ENCODE peak calls at places on chromosomes 7 and 10, in eight cellular contexts. M, W, O, S, A, C, X and Q are unnamed samples.

GRCh38 chr7:12249706-12250105 is 38.6 kb downstream of the TMEM106B start:
- DNase-seq in M (no peak), W (no peak), O (no peak), S (no peak), A (no peak), C (no peak), X (no peak), Q (no peak)

GRCh38 chr7:116138202-116138801 is 72.0 kb upstream of the TES start:
- DNase-seq in M (peak), W (no peak), O (no peak), S (peak), A (peak), C (no peak), X (peak), Q (peak)

GRCh38 chr10:60335708-60336107 is 54.0 kb downstream of the ANK3 start:
- DNase-seq in M (no peak), W (no peak), O (no peak), S (no peak), A (no peak), C (no peak), X (peak), Q (no peak)

GRCh38 chr10:132762267-132762666 is 23.7 kb downstream of the NKX6-2 start:
- DNase-seq in M (no peak), W (no peak), O (no peak), S (no peak), A (no peak), C (no peak), X (no peak), Q (no peak)

GRCh38 chr10:104277785-104278184 is 8.8 kb downstream of the GSTO2 start:
- DNase-seq in M (no peak), W (no peak), O (no peak), S (no peak), A (peak), C (no peak), X (no peak), Q (no peak)

GRCh38 chr7:39926111-39926510 is 23.9 kb upstream of the CDK13 start:
- DNase-seq in M (no peak), W (no peak), O (no peak), S (no peak), A (no peak), C (no peak), X (no peak), Q (no peak)

GRCh38 chr7:68429376-68430117 is 1168.7 kb upstream of the AUTS2 start:
- DNase-seq in M (no peak), W (no peak), O (no peak), S (no peak), A (no peak), C (no peak), X (no peak), Q (no peak)

GRCh38 chr7:151844828-151845200 is 32.1 kb downstream of the PRKAG2 start:
- DNase-seq in M (no peak), W (no peak), O (peak), S (no peak), A (no peak), C (no peak), X (no peak), Q (no peak)

GRCh38 chr7:17633099-17633498 is 307.2 kb downstream of the SNX13 start:
- DNase-seq in M (peak), W (no peak), O (no peak), S (peak), A (no peak), C (no peak), X (no peak), Q (peak)

GRCh38 chr7:33511735-33512134 is 382.4 kb downstream of the BBS9 start:
- DNase-seq in M (no peak), W (no peak), O (no peak), S (no peak), A (no peak), C (no peak), X (no peak), Q (no peak)

GRCh38 chr10:128156999-128157755 is 31.0 kb upstream of the MKI67 start:
- DNase-seq in M (no peak), W (no peak), O (no peak), S (no peak), A (peak), C (no peak), X (no peak), Q (no peak)

GRCh38 chr10:44706745-44707144 is 204.4 kb upstream of the TMEM72 start:
- DNase-seq in M (no peak), W (no peak), O (no peak), S (no peak), A (no peak), C (no peak), X (no peak), Q (peak)

GRCh38 chr7:113764401-113765035 is 154.3 kb downstream of the PPP1R3A start:
- DNase-seq in M (no peak), W (no peak), O (no peak), S (no peak), A (no peak), C (no peak), X (no peak), Q (no peak)

GRCh38 chr7:23712368-23713284 is 2.6 kb downstream of the STK31 start:
- DNase-seq in M (peak), W (no peak), O (no peak), S (peak), A (no peak), C (no peak), X (peak), Q (peak)

GRCh38 chr7:127447326-127447945 is 54.9 kb upstream of the ZNF800 start:
- DNase-seq in M (no peak), W (no peak), O (no peak), S (peak), A (no peak), C (peak), X (peak), Q (no peak)

GRCh38 chr10:75350791-75351190 is 50.8 kb downstream of the ZNF503 start:
- DNase-seq in M (peak), W (no peak), O (no peak), S (peak), A (no peak), C (no peak), X (no peak), Q (peak)

DNA sequence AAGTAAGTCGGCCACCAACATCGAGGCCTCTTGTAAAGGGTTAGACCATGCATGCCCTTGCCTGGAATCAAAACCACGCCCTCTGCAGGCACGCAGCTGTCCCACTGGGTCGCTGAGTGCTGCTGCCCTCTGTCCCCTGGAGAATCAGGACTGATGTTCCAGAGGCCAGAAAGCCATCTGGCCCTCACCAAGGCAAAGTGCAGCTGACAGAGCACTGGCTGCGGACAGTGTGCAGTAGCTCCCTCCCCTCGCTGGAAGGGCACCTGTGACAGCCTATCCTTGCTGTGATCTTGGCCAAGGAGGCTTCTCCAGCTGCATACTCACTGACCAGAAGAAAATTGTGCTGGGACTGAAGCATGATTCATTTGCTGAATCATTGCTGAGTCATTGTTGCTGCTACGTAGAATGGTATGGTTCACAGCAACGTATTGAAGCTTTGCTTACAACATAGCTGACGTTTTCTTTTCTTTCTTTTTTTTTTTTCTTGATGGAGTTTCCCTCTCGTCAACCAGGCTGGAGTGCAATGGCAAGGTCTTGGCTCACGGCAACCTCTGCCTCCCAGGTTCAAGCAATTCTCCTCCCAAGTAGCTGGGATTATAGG is 30.4 kb downstream of the DDC start:
- DNase-seq in M (peak), W (no peak), O (no peak), S (peak), A (no peak), C (peak), X (peak), Q (peak)
- TF ChIP-seq CTCF in M (no peak), W (no peak), O (no peak), S (no peak), A (no peak), C (peak), X (no peak), Q (no peak)

GRCh38 chr10:10542368-10542961 is 475.2 kb upstream of the CELF2 start:
- DNase-seq in M (no peak), W (no peak), O (no peak), S (no peak), A (no peak), C (no peak), X (no peak), Q (no peak)

GRCh38 chr10:10540383-10540782 is 477.3 kb upstream of the CELF2 start:
- DNase-seq in M (no peak), W (no peak), O (no peak), S (no peak), A (no peak), C (no peak), X (no peak), Q (no peak)

GRCh38 chr10:10545771-10546170 is 471.9 kb upstream of the CELF2 start:
- DNase-seq in M (no peak), W (no peak), O (no peak), S (no peak), A (no peak), C (no peak), X (no peak), Q (no peak)

GRCh38 chr10:10544890-10545289 is 472.8 kb upstream of the CELF2 start:
- DNase-seq in M (no peak), W (no peak), O (no peak), S (no peak), A (no peak), C (no peak), X (no peak), Q (no peak)
- H3K27ac ChIP-seq in M (no peak), W (no peak), O (no peak), S (no peak), A (no peak), C (no peak), X (no peak), Q (no peak)

GRCh38 chr7:7821517-7821916 is 103.1 kb upstream of the RPA3 start:
- DNase-seq in M (no peak), W (no peak), O (no peak), S (no peak), A (no peak), C (no peak), X (peak), Q (no peak)
- TF ChIP-seq CTCF in M (no peak), W (no peak), O (no peak), S (no peak), A (no peak), C (no peak), X (no peak), Q (no peak)

DNA sequence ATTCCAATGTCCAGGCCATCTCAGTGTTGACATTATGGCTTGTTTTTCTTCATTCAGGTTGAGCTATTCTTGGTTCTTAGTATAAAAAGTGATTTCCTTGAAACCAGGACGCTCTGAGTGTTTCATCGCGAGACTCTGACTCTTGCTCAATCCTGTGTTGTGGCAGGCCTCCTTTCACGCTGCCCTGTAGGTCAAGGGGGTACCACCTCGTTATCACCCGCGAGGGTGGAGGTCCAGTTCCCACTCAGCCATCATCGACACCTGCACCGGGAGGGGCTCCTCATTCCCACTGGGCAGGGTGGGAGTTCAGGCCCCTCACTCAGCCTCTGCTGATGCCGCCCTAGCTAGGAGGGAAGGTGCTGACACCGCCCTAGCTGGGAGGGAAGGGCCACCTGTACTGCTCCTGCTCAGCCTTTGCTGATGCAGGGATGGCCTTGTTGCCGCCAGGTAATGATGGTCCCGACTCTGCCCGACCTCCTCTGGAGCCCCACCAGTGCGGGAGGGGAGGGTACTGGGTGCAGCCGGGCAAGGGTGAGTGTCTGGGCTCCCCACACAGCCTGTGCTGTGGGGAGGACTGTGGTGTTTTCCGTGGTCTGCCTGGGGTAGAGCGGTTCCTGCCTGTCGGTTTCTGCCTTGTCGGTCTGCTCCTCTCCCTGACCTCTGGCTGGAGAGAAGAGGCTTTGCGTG is 16.4 kb downstream of the IQCE start:
- DNase-seq in M (no peak), W (no peak), O (no peak), S (no peak), A (no peak), C (no peak), X (no peak), Q (no peak)
- H3K27ac ChIP-seq in M (no peak), W (no peak), O (no peak), S (no peak), A (no peak), C (no peak), X (peak), Q (no peak)

GRCh38 chr7:73522081-73522818 is at the start of gene BAZ1B:
- DNase-seq in M (peak), W (peak), O (peak), S (peak), A (peak), C (peak), X (peak), Q (peak)
- TF ChIP-seq CTCF in M (no peak), W (no peak), O (no peak), S (no peak), A (no peak), C (peak), X (no peak), Q (no peak)

DNA sequence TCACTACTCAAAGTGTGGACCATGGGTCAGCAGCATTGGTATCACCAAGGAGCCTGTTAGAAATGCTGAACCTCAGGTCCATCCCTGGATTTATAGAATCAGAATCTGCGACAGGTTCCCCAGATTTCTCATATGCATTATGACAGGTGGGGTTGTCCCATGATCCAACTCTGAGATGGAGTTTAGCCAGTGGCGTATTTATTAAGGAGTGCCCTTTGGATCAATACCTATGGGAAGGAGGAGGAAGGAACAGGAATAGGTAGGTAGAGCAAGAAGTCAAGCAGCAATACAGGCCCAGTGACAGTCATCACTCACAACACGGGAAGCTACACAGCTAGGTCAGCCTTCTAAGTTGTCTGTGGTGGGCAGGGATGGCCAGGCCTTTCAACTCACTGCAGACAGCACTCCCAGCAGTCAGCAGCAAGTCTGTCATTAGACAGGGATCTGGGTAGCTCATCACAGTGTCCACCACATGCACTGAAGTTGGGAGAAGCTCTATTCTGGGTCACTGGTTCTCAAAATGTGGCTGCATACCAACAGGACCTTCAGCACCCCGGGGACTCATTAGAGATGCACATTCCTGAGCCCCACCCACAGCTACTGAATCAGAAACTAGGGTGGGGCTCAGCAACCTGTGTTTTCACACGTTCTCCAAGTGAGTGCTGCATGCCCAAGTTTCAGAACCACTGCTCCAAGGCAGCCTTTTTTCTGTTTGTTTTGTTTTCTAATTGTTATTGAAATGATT is 532.3 kb upstream of the GALNT17 start:
- DNase-seq in M (no peak), W (no peak), O (no peak), S (peak), A (peak), C (no peak), X (peak), Q (peak)
- H3K27ac ChIP-seq in M (no peak), W (no peak), O (peak), S (no peak), A (peak), C (no peak), X (no peak), Q (no peak)